ENCODE peak calls at places on chromosomes 1 and 21, in four cellular contexts. One of them, this sample, is unnamed.

GRCh38 chr1:41810446-41810845 is 108.3 kb downstream of the HIVEP3 start:
- DNase-seq in GM12864: no peak
- DNase-seq in IMR-90: peak
- DNase-seq in heart right ventricle: no peak
- DNase-seq in this sample: peak

GRCh38 chr1:206117151-206117948 is at the start of gene AVPR1B:
- DNase-seq in IMR-90: peak
- DNase-seq in GM12864: no peak
- DNase-seq in heart right ventricle: peak
- DNase-seq in this sample: peak

GRCh38 chr1:49045371-49045770 is 268.7 kb upstream of the BEND5 start:
- DNase-seq in GM12864: no peak
- DNase-seq in heart right ventricle: no peak
- DNase-seq in IMR-90: no peak
- DNase-seq in this sample: no peak

GRCh38 chr21:42969193-42969600 is 5.2 kb upstream of the PKNOX1 start:
- DNase-seq in GM12864: no peak
- DNase-seq in heart right ventricle: no peak
- DNase-seq in IMR-90: no peak
- DNase-seq in this sample: no peak

GRCh38 chr1:210446479-210446878 is 117.8 kb downstream of the HHAT start:
- DNase-seq in heart right ventricle: no peak
- DNase-seq in GM12864: peak
- DNase-seq in IMR-90: peak
- DNase-seq in this sample: peak

GRCh38 chr1:157103283-157103682 is 3.7 kb upstream of the ETV3L start:
- DNase-seq in heart right ventricle: no peak
- DNase-seq in IMR-90: no peak
- DNase-seq in GM12864: no peak
- DNase-seq in this sample: no peak

GRCh38 chr21:42532466-42533181 is 19.0 kb downstream of the SLC37A1 start:
- DNase-seq in IMR-90: peak
- DNase-seq in GM12864: no peak
- DNase-seq in heart right ventricle: peak
- DNase-seq in this sample: peak

GRCh38 chr1:230366504-230366915 is 59.6 kb downstream of the PGBD5 start:
- DNase-seq in heart right ventricle: no peak
- DNase-seq in IMR-90: no peak
- DNase-seq in GM12864: no peak
- DNase-seq in this sample: no peak

GRCh38 chr1:188170446-188170845 is 1341.7 kb downstream of the PLA2G4A start:
- DNase-seq in IMR-90: no peak
- DNase-seq in heart right ventricle: no peak
- DNase-seq in GM12864: no peak
- DNase-seq in this sample: no peak

GRCh38 chr21:36069713-36070573 is at the start of gene CBR1:
- DNase-seq in IMR-90: peak
- DNase-seq in GM12864: peak
- DNase-seq in heart right ventricle: peak
- DNase-seq in this sample: peak

GRCh38 chr1:155859881-155860841 is 794 bp downstream of the SYT11 start:
- DNase-seq in IMR-90: peak
- DNase-seq in GM12864: no peak
- DNase-seq in heart right ventricle: peak
- DNase-seq in this sample: peak

GRCh38 chr21:26212220-26212619 is 41.6 kb upstream of the APP start:
- DNase-seq in IMR-90: no peak
- DNase-seq in GM12864: no peak
- DNase-seq in heart right ventricle: no peak
- DNase-seq in this sample: peak

GRCh38 chr1:214186118-214186517 is 94.8 kb upstream of the SMYD2 start:
- DNase-seq in IMR-90: no peak
- DNase-seq in GM12864: no peak
- DNase-seq in heart right ventricle: no peak
- DNase-seq in this sample: no peak

GRCh38 chr1:65167544-65167943 is 19.5 kb downstream of the AK4 start:
- DNase-seq in IMR-90: no peak
- DNase-seq in heart right ventricle: no peak
- DNase-seq in GM12864: no peak
- DNase-seq in this sample: no peak

GRCh38 chr1:112296908-112297307 is 99.1 kb upstream of the CTTNBP2NL start:
- DNase-seq in IMR-90: peak
- DNase-seq in heart right ventricle: no peak
- DNase-seq in GM12864: no peak
- DNase-seq in this sample: no peak

GRCh38 chr1:54490361-54491248 is 57.4 kb upstream of the ACOT11 start:
- DNase-seq in GM12864: no peak
- DNase-seq in heart right ventricle: peak
- DNase-seq in IMR-90: no peak
- DNase-seq in this sample: peak

GRCh38 chr1:54008876-54009275 is 9.1 kb downstream of the LDLRAD1 start:
- DNase-seq in heart right ventricle: no peak
- DNase-seq in IMR-90: no peak
- DNase-seq in GM12864: no peak
- DNase-seq in this sample: no peak

GRCh38 chr21:45990049-45990711 is 8.6 kb downstream of the COL6A1 start:
- DNase-seq in IMR-90: no peak
- DNase-seq in heart right ventricle: peak
- DNase-seq in GM12864: no peak
- DNase-seq in this sample: no peak

GRCh38 chr1:52140633-52141512 is 1.0 kb upstream of the ZFYVE9 start:
- DNase-seq in IMR-90: no peak
- DNase-seq in heart right ventricle: no peak
- DNase-seq in GM12864: no peak
- DNase-seq in this sample: no peak

GRCh38 chr1:111203681-111204210 is 3.3 kb upstream of the DENND2D start:
- DNase-seq in GM12864: peak
- DNase-seq in heart right ventricle: peak
- DNase-seq in IMR-90: no peak
- DNase-seq in this sample: no peak

GRCh38 chr1:227885648-227886502 is 61.9 kb downstream of the WNT9A start:
- DNase-seq in IMR-90: peak
- DNase-seq in heart right ventricle: peak
- DNase-seq in GM12864: no peak
- DNase-seq in this sample: peak

GRCh38 chr1:197462539-197462938 is 194.5 kb downstream of the CRB1 start:
- DNase-seq in GM12864: no peak
- DNase-seq in IMR-90: no peak
- DNase-seq in heart right ventricle: no peak
- DNase-seq in this sample: no peak

GRCh38 chr21:40886931-40887330 is 40.0 kb upstream of the DSCAM start:
- DNase-seq in heart right ventricle: no peak
- DNase-seq in IMR-90: no peak
- DNase-seq in GM12864: no peak
- DNase-seq in this sample: no peak

GRCh38 chr1:222736470-222736869 is 532 bp upstream of the FAM177B start:
- DNase-seq in GM12864: no peak
- DNase-seq in IMR-90: no peak
- DNase-seq in heart right ventricle: no peak
- DNase-seq in this sample: peak

GRCh38 chr1:9881838-9882249 is 28.2 kb downstream of the CTNNBIP1 start:
- DNase-seq in IMR-90: peak
- DNase-seq in GM12864: no peak
- DNase-seq in heart right ventricle: no peak
- DNase-seq in this sample: no peak

GRCh38 chr21:38804030-38804616 is 1.6 kb upstream of the ETS2 start:
- DNase-seq in heart right ventricle: no peak
- DNase-seq in IMR-90: peak
- DNase-seq in GM12864: no peak
- DNase-seq in this sample: no peak

GRCh38 chr1:25706146-25707089 is 89.8 kb downstream of the MAN1C1 start:
- DNase-seq in IMR-90: no peak
- DNase-seq in heart right ventricle: no peak
- DNase-seq in GM12864: no peak
- DNase-seq in this sample: no peak

GRCh38 chr1:87404306-87404705 is 75.6 kb downstream of the LMO4 start:
- DNase-seq in GM12864: no peak
- DNase-seq in IMR-90: no peak
- DNase-seq in heart right ventricle: no peak
- DNase-seq in this sample: no peak

GRCh38 chr1:94327001-94327685 is 89.8 kb upstream of the ARHGAP29 start:
- DNase-seq in IMR-90: peak
- DNase-seq in GM12864: no peak
- DNase-seq in heart right ventricle: peak
- DNase-seq in this sample: peak

GRCh38 chr1:1132042-1132927 is 16.4 kb upstream of the C1orf159 start:
- DNase-seq in GM12864: no peak
- DNase-seq in IMR-90: no peak
- DNase-seq in heart right ventricle: peak
- DNase-seq in this sample: no peak

GRCh38 chr1:35278886-35279554 is 10.5 kb downstream of the ZMYM4 start:
- DNase-seq in IMR-90: peak
- DNase-seq in GM12864: no peak
- DNase-seq in heart right ventricle: no peak
- DNase-seq in this sample: no peak

GRCh38 chr1:60952566-60953215 is 129.7 kb upstream of the NFIA start:
- DNase-seq in GM12864: no peak
- DNase-seq in IMR-90: no peak
- DNase-seq in heart right ventricle: no peak
- DNase-seq in this sample: no peak

GRCh38 chr21:32516729-32517649 is 68.3 kb downstream of the TCP10L start:
- DNase-seq in GM12864: no peak
- DNase-seq in IMR-90: peak
- DNase-seq in heart right ventricle: no peak
- DNase-seq in this sample: no peak

GRCh38 chr1:203597386-203598040 is 29.1 kb upstream of the ATP2B4 start:
- DNase-seq in heart right ventricle: peak
- DNase-seq in GM12864: no peak
- DNase-seq in IMR-90: no peak
- DNase-seq in this sample: no peak

GRCh38 chr1:226310637-226311195 is 1.8 kb upstream of the LIN9 start:
- DNase-seq in IMR-90: no peak
- DNase-seq in heart right ventricle: no peak
- DNase-seq in GM12864: no peak
- DNase-seq in this sample: no peak

GRCh38 chr1:171468120-171468790 is 17.1 kb upstream of the PRRC2C start:
- DNase-seq in heart right ventricle: no peak
- DNase-seq in IMR-90: peak
- DNase-seq in GM12864: no peak
- DNase-seq in this sample: no peak

GRCh38 chr1:3551711-3552110 is 59.6 kb downstream of the MEGF6 start:
- DNase-seq in heart right ventricle: no peak
- DNase-seq in IMR-90: no peak
- DNase-seq in GM12864: no peak
- DNase-seq in this sample: no peak
- TF ChIP-seq CTCF in heart right ventricle: no peak
- TF ChIP-seq CTCF in IMR-90: no peak
- TF ChIP-seq CTCF in GM12864: no peak
- TF ChIP-seq CTCF in this sample: no peak

DNA sequence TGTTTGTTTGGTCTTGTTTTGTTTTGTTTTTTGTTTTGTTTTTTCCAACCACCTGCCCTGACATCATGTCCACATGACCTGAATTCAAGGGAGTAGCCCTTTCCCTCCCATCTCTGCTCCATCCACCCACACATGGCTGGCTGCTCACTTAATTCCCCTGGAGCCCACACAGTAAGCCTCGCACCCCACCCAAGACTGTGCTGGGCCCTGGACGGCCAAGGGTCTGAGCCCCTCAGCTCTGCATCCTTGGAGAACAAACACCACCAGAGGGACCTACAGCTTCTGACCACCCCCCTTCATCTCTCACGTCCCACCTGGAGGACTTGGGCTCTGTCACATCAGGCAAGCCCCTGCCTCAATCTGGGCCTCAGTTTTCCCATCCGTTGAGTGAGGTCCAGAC is 39.1 kb downstream of the MATN1 start:
- DNase-seq in heart right ventricle: no peak
- DNase-seq in GM12864: no peak
- DNase-seq in IMR-90: no peak
- DNase-seq in this sample: no peak
- TF ChIP-seq CTCF in heart right ventricle: no peak
- TF ChIP-seq CTCF in GM12864: no peak
- TF ChIP-seq CTCF in IMR-90: no peak
- TF ChIP-seq CTCF in this sample: no peak

GRCh38 chr1:193312432-193312831 is 126.0 kb upstream of the B3GALT2 start:
- DNase-seq in GM12864: no peak
- DNase-seq in IMR-90: no peak
- DNase-seq in heart right ventricle: no peak
- DNase-seq in this sample: no peak
- TF ChIP-seq CTCF in GM12864: no peak
- TF ChIP-seq CTCF in IMR-90: no peak
- TF ChIP-seq CTCF in heart right ventricle: no peak
- TF ChIP-seq CTCF in this sample: no peak

GRCh38 chr1:232602622-232603021 is 27.3 kb downstream of the SIPA1L2 start:
- DNase-seq in IMR-90: no peak
- DNase-seq in heart right ventricle: no peak
- DNase-seq in GM12864: no peak
- DNase-seq in this sample: no peak

GRCh38 chr1:232598133-232598532 is 31.8 kb downstream of the SIPA1L2 start:
- DNase-seq in GM12864: no peak
- DNase-seq in heart right ventricle: no peak
- DNase-seq in IMR-90: no peak
- DNase-seq in this sample: no peak

GRCh38 chr1:232598837-232599177 is 31.1 kb downstream of the SIPA1L2 start:
- DNase-seq in GM12864: no peak
- DNase-seq in IMR-90: no peak
- DNase-seq in heart right ventricle: no peak
- DNase-seq in this sample: no peak

GRCh38 chr1:232599178-232600041 is 30.5 kb downstream of the SIPA1L2 start:
- DNase-seq in IMR-90: peak
- DNase-seq in heart right ventricle: no peak
- DNase-seq in GM12864: no peak
- DNase-seq in this sample: no peak

GRCh38 chr1:232600430-232601258 is 29.3 kb downstream of the SIPA1L2 start:
- DNase-seq in GM12864: no peak
- DNase-seq in heart right ventricle: no peak
- DNase-seq in IMR-90: peak
- DNase-seq in this sample: no peak
- TF ChIP-seq CTCF in GM12864: no peak
- TF ChIP-seq CTCF in heart right ventricle: no peak
- TF ChIP-seq CTCF in IMR-90: no peak
- TF ChIP-seq CTCF in this sample: no peak

This sample was measured in H9.